ENCODE peak calls at places on chromosomes 13 and 19, in four cellular contexts. E, T, R and S are unnamed samples.

GRCh38 chr19:57934820-57935665 is at the start of gene ZNF418:
- DNase-seq in E (peak; percentile 58), T (peak; percentile 79), R (peak; percentile 89), S (peak; percentile 52)

GRCh38 chr13:79222427-79223205 is 183.4 kb downstream of the RBM26 start:
- DNase-seq in E (no peak), T (no peak), R (no peak), S (no peak)

GRCh38 chr13:53191091-53191490 is 162.5 kb downstream of the OLFM4 start:
- DNase-seq in R (peak; percentile 47), T (no peak), E (no peak), S (no peak)

GRCh38 chr19:11445141-11445540 is 9.7 kb downstream of the PRKCSH start:
- DNase-seq in E (no peak), R (no peak), T (no peak), S (no peak)

GRCh38 chr13:100887729-100888151 is 213.1 kb upstream of the TMTC4 start:
- DNase-seq in T (peak; percentile 69), E (peak; percentile 10), R (peak; percentile 13), S (no peak)

GRCh38 chr13:99975626-99976025 is 4.1 kb upstream of the ZIC5 start:
- DNase-seq in T (no peak), E (no peak), R (no peak), S (no peak)

GRCh38 chr19:11096210-11096841 is 7.1 kb downstream of the LDLR start:
- DNase-seq in E (peak; percentile 81), T (peak; percentile 74), R (peak; percentile 85), S (peak; percentile 81)

GRCh38 chr19:49422407-49423277 is 599 bp downstream of the PTH2 start:
- DNase-seq in R (peak; percentile 46), T (peak; percentile 42), E (no peak), S (peak; percentile 68)

GRCh38 chr13:99967884-99968520 is 3.6 kb downstream of the ZIC5 start:
- DNase-seq in T (no peak), R (no peak), E (no peak), S (no peak)

GRCh38 chr19:16361926-16362325 is 37.3 kb downstream of the KLF2 start:
- DNase-seq in T (no peak), R (no peak), E (no peak), S (no peak)

GRCh38 chr13:31627097-31627496 is 112.2 kb upstream of the RXFP2 start:
- DNase-seq in T (no peak), E (no peak), R (peak; percentile 32), S (no peak)

GRCh38 chr19:33394006-33394722 is 20.7 kb downstream of the CEBPG start:
- DNase-seq in E (peak; percentile 47), R (peak; percentile 81), T (peak; percentile 30), S (peak; percentile 84)

GRCh38 chr19:12801466-12802266 is at the start of the genes PRDX2 and THSD8:
- DNase-seq in E (no peak), T (peak; percentile 64), R (peak; percentile 86), S (peak; percentile 87)

GRCh38 chr19:41821003-41821735 is 23.3 kb downstream of the LYPD4 start:
- DNase-seq in T (peak; percentile 52), R (peak; percentile 40), E (no peak), S (peak; percentile 26)

GRCh38 chr13:81172603-81173002 is 831.7 kb upstream of the SPRY2 start:
- DNase-seq in T (no peak), R (no peak), E (no peak), S (no peak)